ENCODE peak calls at places on chromosomes 4 and X, in four cellular contexts. One of them, this sample, is unnamed.

GRCh38 chr4:188275686-188276085 is 136.4 kb downstream of the TRIML1 start:
- DNase-seq in mammary epithelial cell: peak; percentile 66
- DNase-seq in CD8-positive, alpha-beta T cell: no peak
- DNase-seq in sigmoid colon: no peak
- DNase-seq in this sample: no peak

GRCh38 chr4:183797445-183798248 is 107.5 kb upstream of the STOX2 start:
- DNase-seq in CD8-positive, alpha-beta T cell: no peak
- DNase-seq in mammary epithelial cell: peak; percentile 48
- DNase-seq in sigmoid colon: no peak
- DNase-seq in this sample: peak; percentile 44

GRCh38 chr4:48341776-48342558 is 638 bp downstream of the SLAIN2 start:
- DNase-seq in mammary epithelial cell: peak; percentile 36
- DNase-seq in sigmoid colon: peak; percentile 81
- DNase-seq in CD8-positive, alpha-beta T cell: peak; percentile 20
- DNase-seq in this sample: peak; percentile 43

GRCh38 chr4:74618659-74619058 is 173.7 kb downstream of the AREG start:
- DNase-seq in CD8-positive, alpha-beta T cell: no peak
- DNase-seq in sigmoid colon: no peak
- DNase-seq in mammary epithelial cell: peak; percentile 72
- DNase-seq in this sample: no peak

GRCh38 chr4:3788366-3788660 is 22.1 kb downstream of the ADRA2C start:
- DNase-seq in sigmoid colon: no peak
- DNase-seq in mammary epithelial cell: no peak
- DNase-seq in CD8-positive, alpha-beta T cell: no peak
- DNase-seq in this sample: no peak

GRCh38 chr4:166594326-166594946 is 639.9 kb downstream of the SPOCK3 start:
- DNase-seq in mammary epithelial cell: peak; percentile 50
- DNase-seq in sigmoid colon: no peak
- DNase-seq in CD8-positive, alpha-beta T cell: no peak
- DNase-seq in this sample: peak; percentile 24

GRCh38 chrX:73577368-73577767 is 14.4 kb downstream of the CHIC1 start:
- DNase-seq in sigmoid colon: no peak
- DNase-seq in CD8-positive, alpha-beta T cell: no peak
- DNase-seq in mammary epithelial cell: peak; percentile 82
- DNase-seq in this sample: no peak

GRCh38 chr4:103018391-103019318 is 850 bp downstream of the SLC9B1 start:
- DNase-seq in CD8-positive, alpha-beta T cell: no peak
- DNase-seq in sigmoid colon: peak; percentile 74
- DNase-seq in mammary epithelial cell: no peak
- DNase-seq in this sample: no peak

GRCh38 chrX:18994713-18995112 is 10.8 kb upstream of the PHKA2 start:
- DNase-seq in mammary epithelial cell: peak; percentile 70
- DNase-seq in CD8-positive, alpha-beta T cell: no peak
- DNase-seq in sigmoid colon: no peak
- DNase-seq in this sample: no peak

GRCh38 chr4:22240814-22241213 is 275.1 kb downstream of the ADGRA3 start:
- DNase-seq in CD8-positive, alpha-beta T cell: no peak
- DNase-seq in sigmoid colon: no peak
- DNase-seq in mammary epithelial cell: no peak
- DNase-seq in this sample: no peak

GRCh38 chr4:54525602-54526001 is 132.2 kb upstream of the KIT start:
- DNase-seq in CD8-positive, alpha-beta T cell: no peak
- DNase-seq in sigmoid colon: no peak
- DNase-seq in mammary epithelial cell: peak; percentile 88
- DNase-seq in this sample: no peak

DNA sequence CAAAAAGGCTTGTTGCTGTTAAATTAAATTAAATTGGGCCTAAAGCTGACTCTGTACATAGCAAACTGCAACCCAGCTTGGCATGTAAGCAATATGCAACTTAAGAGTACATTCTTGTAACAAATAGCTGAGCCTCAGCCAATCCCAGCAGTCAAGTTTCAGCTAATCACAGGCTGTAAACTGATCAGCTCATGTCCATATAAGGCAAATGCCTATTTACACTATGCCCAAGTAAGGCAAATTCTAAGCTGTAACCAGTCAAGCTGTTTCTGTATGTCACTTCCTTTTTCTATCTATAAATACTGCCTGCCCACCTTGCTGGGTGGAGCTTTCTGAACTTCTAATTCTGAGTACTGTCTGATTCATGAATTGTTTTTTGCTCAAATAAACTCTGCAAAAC is 429.1 kb upstream of the FTHL17 start:
- DNase-seq in mammary epithelial cell: no peak
- DNase-seq in CD8-positive, alpha-beta T cell: no peak
- DNase-seq in sigmoid colon: no peak
- DNase-seq in this sample: no peak
- H3K27ac ChIP-seq in mammary epithelial cell: no peak overlapping the region
- H3K27ac ChIP-seq in CD8-positive, alpha-beta T cell: no peak overlapping the region
- H3K27ac ChIP-seq in sigmoid colon: no peak overlapping the region
- H3K27ac ChIP-seq in this sample: no peak overlapping the region

GRCh38 chrX:103360092-103360491 is 3.8 kb downstream of the TCEAL9 start:
- DNase-seq in sigmoid colon: no peak
- DNase-seq in CD8-positive, alpha-beta T cell: no peak
- DNase-seq in mammary epithelial cell: no peak
- DNase-seq in this sample: no peak

GRCh38 chrX:103356023-103356798 is at the start of gene TCEAL9:
- DNase-seq in sigmoid colon: peak; percentile 87
- DNase-seq in mammary epithelial cell: peak; percentile 46
- DNase-seq in CD8-positive, alpha-beta T cell: no peak
- DNase-seq in this sample: peak; percentile 30

GRCh38 chrX:103356897-103357296 is 591 bp downstream of the TCEAL9 start:
- DNase-seq in mammary epithelial cell: no peak
- DNase-seq in sigmoid colon: no peak
- DNase-seq in CD8-positive, alpha-beta T cell: no peak
- DNase-seq in this sample: no peak

GRCh38 chrX:103360916-103361315 is 4.6 kb downstream of the TCEAL9 start:
- DNase-seq in sigmoid colon: no peak
- DNase-seq in mammary epithelial cell: no peak
- DNase-seq in CD8-positive, alpha-beta T cell: no peak
- DNase-seq in this sample: no peak

GRCh38 chrX:103357871-103358270 is 1.6 kb downstream of the TCEAL9 start:
- DNase-seq in sigmoid colon: no peak
- DNase-seq in CD8-positive, alpha-beta T cell: no peak
- DNase-seq in mammary epithelial cell: no peak
- DNase-seq in this sample: no peak
- H3K4me3 ChIP-seq in sigmoid colon: no peak overlapping the region
- H3K4me3 ChIP-seq in CD8-positive, alpha-beta T cell: no peak overlapping the region
- H3K4me3 ChIP-seq in mammary epithelial cell: peak overlapping the region; percentile 50
- H3K4me3 ChIP-seq in this sample: no peak overlapping the region

GRCh38 chrX:153412746-153413720 is 1.8 kb downstream of the ZFP92 start:
- DNase-seq in mammary epithelial cell: no peak
- DNase-seq in CD8-positive, alpha-beta T cell: no peak
- DNase-seq in sigmoid colon: no peak
- DNase-seq in this sample: no peak
- TF ChIP-seq CTCF in mammary epithelial cell: no peak
- TF ChIP-seq CTCF in CD8-positive, alpha-beta T cell: no peak
- TF ChIP-seq CTCF in sigmoid colon: no peak
- TF ChIP-seq CTCF in this sample: no peak

GRCh38 chr4:186792994-186793393 is 69.3 kb upstream of the FAT1 start:
- DNase-seq in mammary epithelial cell: no peak
- DNase-seq in sigmoid colon: no peak
- DNase-seq in CD8-positive, alpha-beta T cell: no peak
- DNase-seq in this sample: no peak
- H3K27ac ChIP-seq in mammary epithelial cell: no peak overlapping the region
- H3K27ac ChIP-seq in sigmoid colon: no peak overlapping the region
- H3K27ac ChIP-seq in CD8-positive, alpha-beta T cell: no peak overlapping the region
- H3K27ac ChIP-seq in this sample: no peak overlapping the region

DNA sequence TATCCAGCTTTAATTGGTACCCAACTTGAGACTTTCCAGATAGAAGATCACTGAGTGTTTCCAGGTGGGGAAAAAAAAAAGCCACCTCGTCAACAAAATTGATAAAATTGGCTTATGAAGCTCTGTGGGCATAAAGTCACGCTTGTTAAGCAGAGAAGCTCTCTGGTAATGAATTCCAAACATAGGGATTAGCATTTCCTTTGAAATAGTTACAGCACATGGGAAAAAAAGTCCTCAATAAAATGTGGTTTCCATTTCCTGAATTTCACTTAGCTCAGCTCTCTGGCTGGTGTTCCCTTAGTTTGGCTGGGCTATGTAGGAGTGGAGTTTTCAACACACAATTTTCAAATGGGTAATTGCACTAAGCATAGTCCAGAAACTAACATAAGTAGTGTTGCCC is 445.9 kb downstream of the SMARCA1 start:
- DNase-seq in sigmoid colon: no peak
- DNase-seq in mammary epithelial cell: no peak
- DNase-seq in CD8-positive, alpha-beta T cell: no peak
- DNase-seq in this sample: no peak
- H3K4me3 ChIP-seq in sigmoid colon: no peak overlapping the region
- H3K4me3 ChIP-seq in mammary epithelial cell: no peak overlapping the region
- H3K4me3 ChIP-seq in CD8-positive, alpha-beta T cell: no peak overlapping the region
- H3K4me3 ChIP-seq in this sample: no peak overlapping the region

GRCh38 chrX:41335590-41336331 is 1.8 kb downstream of the DDX3X start:
- DNase-seq in sigmoid colon: no peak
- DNase-seq in CD8-positive, alpha-beta T cell: no peak
- DNase-seq in mammary epithelial cell: peak; percentile 29
- DNase-seq in this sample: no peak

GRCh38 chrX:41332988-41333743 is 796 bp upstream of the DDX3X start:
- DNase-seq in sigmoid colon: peak; percentile 95
- DNase-seq in mammary epithelial cell: peak; percentile 82
- DNase-seq in CD8-positive, alpha-beta T cell: peak; percentile 70
- DNase-seq in this sample: peak; percentile 84

GRCh38 chrX:41334866-41335589 is 1.1 kb downstream of the DDX3X start:
- DNase-seq in sigmoid colon: peak; percentile 91
- DNase-seq in CD8-positive, alpha-beta T cell: peak; percentile 35
- DNase-seq in mammary epithelial cell: peak; percentile 60
- DNase-seq in this sample: peak; percentile 37

GRCh38 chrX:41333744-41333993 is 293 bp upstream of the DDX3X start:
- DNase-seq in CD8-positive, alpha-beta T cell: no peak
- DNase-seq in mammary epithelial cell: no peak
- DNase-seq in sigmoid colon: peak; percentile 94
- DNase-seq in this sample: no peak

GRCh38 chrX:41333994-41334865 is at the start of gene DDX3X:
- DNase-seq in sigmoid colon: peak; percentile 97
- DNase-seq in CD8-positive, alpha-beta T cell: peak; percentile 74
- DNase-seq in mammary epithelial cell: peak; percentile 91
- DNase-seq in this sample: peak; percentile 92
- TF ChIP-seq CTCF in sigmoid colon: peak; percentile 38
- TF ChIP-seq CTCF in CD8-positive, alpha-beta T cell: peak; percentile 23
- TF ChIP-seq CTCF in mammary epithelial cell: no peak
- TF ChIP-seq CTCF in this sample: no peak

GRCh38 chr4:119238068-119238722 is 25.7 kb downstream of the USP53 start:
- DNase-seq in CD8-positive, alpha-beta T cell: no peak
- DNase-seq in mammary epithelial cell: no peak
- DNase-seq in sigmoid colon: no peak
- DNase-seq in this sample: no peak
- H3K27ac ChIP-seq in CD8-positive, alpha-beta T cell: no peak overlapping the region
- H3K27ac ChIP-seq in mammary epithelial cell: no peak overlapping the region
- H3K27ac ChIP-seq in sigmoid colon: no peak overlapping the region
- H3K27ac ChIP-seq in this sample: no peak overlapping the region